ENCODE peak calls at places on chromosomes 16 and 17, in ten cellular contexts. One of them, this sample, is unnamed. For H3K4me1, the result is how much of the 10 kb centered on the place peaks cover.

GRCh38 chr16:70391881-70392481 is 45.3 kb downstream of the DDX19A start:
- DNase-seq in lower lobe of right lung: no peak
- DNase-seq in ascending aorta: no peak
- DNase-seq in heart left ventricle: peak
- DNase-seq in fibroblast of lung: peak
- DNase-seq in A673: no peak
- DNase-seq in SJSA1: peak
- DNase-seq in breast epithelium: no peak
- DNase-seq in heart right ventricle: peak
- DNase-seq in cardiac muscle cell: no peak
- DNase-seq in this sample: peak

GRCh38 chr16:65071371-65072311 is 50.2 kb downstream of the CDH11 start:
- DNase-seq in ascending aorta: peak
- DNase-seq in heart left ventricle: peak
- DNase-seq in lower lobe of right lung: no peak
- DNase-seq in SJSA1: peak
- DNase-seq in heart right ventricle: peak
- DNase-seq in cardiac muscle cell: no peak
- DNase-seq in A673: no peak
- DNase-seq in breast epithelium: no peak
- DNase-seq in fibroblast of lung: peak
- DNase-seq in this sample: peak

GRCh38 chr16:87580855-87581261 is 21.4 kb upstream of the JPH3 start:
- DNase-seq in cardiac muscle cell: no peak
- DNase-seq in heart left ventricle: no peak
- DNase-seq in fibroblast of lung: peak
- DNase-seq in A673: peak
- DNase-seq in breast epithelium: no peak
- DNase-seq in heart right ventricle: no peak
- DNase-seq in lower lobe of right lung: no peak
- DNase-seq in SJSA1: peak
- DNase-seq in ascending aorta: no peak
- DNase-seq in this sample: no peak

GRCh38 chr17:59607817-59608403 is 11.8 kb upstream of the CLTC start:
- DNase-seq in breast epithelium: no peak
- DNase-seq in lower lobe of right lung: no peak
- DNase-seq in heart left ventricle: no peak
- DNase-seq in ascending aorta: no peak
- DNase-seq in fibroblast of lung: no peak
- DNase-seq in heart right ventricle: no peak
- DNase-seq in cardiac muscle cell: peak
- DNase-seq in SJSA1: no peak
- DNase-seq in A673: peak
- DNase-seq in this sample: no peak

GRCh38 chr16:52123063-52123839 is 423.7 kb downstream of the TOX3 start:
- DNase-seq in A673: peak
- DNase-seq in fibroblast of lung: no peak
- DNase-seq in breast epithelium: no peak
- DNase-seq in lower lobe of right lung: no peak
- DNase-seq in SJSA1: no peak
- DNase-seq in cardiac muscle cell: no peak
- DNase-seq in heart right ventricle: no peak
- DNase-seq in ascending aorta: no peak
- DNase-seq in heart left ventricle: no peak
- DNase-seq in this sample: no peak

GRCh38 chr17:34252138-34252889 is 2.8 kb upstream of the CCL2 start:
- DNase-seq in SJSA1: peak
- DNase-seq in fibroblast of lung: peak
- DNase-seq in heart right ventricle: peak
- DNase-seq in heart left ventricle: peak
- DNase-seq in breast epithelium: peak
- DNase-seq in lower lobe of right lung: peak
- DNase-seq in ascending aorta: peak
- DNase-seq in A673: no peak
- DNase-seq in cardiac muscle cell: peak
- DNase-seq in this sample: peak

GRCh38 chr17:13909901-13910519 is 159.3 kb upstream of the COX10 start:
- DNase-seq in A673: no peak
- DNase-seq in lower lobe of right lung: no peak
- DNase-seq in SJSA1: no peak
- DNase-seq in fibroblast of lung: no peak
- DNase-seq in cardiac muscle cell: no peak
- DNase-seq in ascending aorta: no peak
- DNase-seq in breast epithelium: no peak
- DNase-seq in heart right ventricle: no peak
- DNase-seq in heart left ventricle: no peak
- DNase-seq in this sample: no peak

GRCh38 chr17:58680038-58680369 is 11.8 kb downstream of the TEX14 start:
- DNase-seq in lower lobe of right lung: no peak
- DNase-seq in fibroblast of lung: no peak
- DNase-seq in ascending aorta: no peak
- DNase-seq in A673: no peak
- DNase-seq in cardiac muscle cell: no peak
- DNase-seq in heart right ventricle: no peak
- DNase-seq in heart left ventricle: no peak
- DNase-seq in SJSA1: no peak
- DNase-seq in breast epithelium: no peak
- DNase-seq in this sample: no peak

GRCh38 chr16:3183445-3184139 is 4.4 kb upstream of the OR1F1 start:
- DNase-seq in cardiac muscle cell: no peak
- DNase-seq in A673: no peak
- DNase-seq in heart right ventricle: no peak
- DNase-seq in ascending aorta: no peak
- DNase-seq in lower lobe of right lung: no peak
- DNase-seq in fibroblast of lung: peak
- DNase-seq in SJSA1: no peak
- DNase-seq in heart left ventricle: no peak
- DNase-seq in breast epithelium: no peak
- DNase-seq in this sample: no peak

GRCh38 chr17:7634384-7634783 is 4.4 kb downstream of the SHBG start:
- DNase-seq in lower lobe of right lung: no peak
- DNase-seq in heart left ventricle: peak
- DNase-seq in heart right ventricle: peak
- DNase-seq in breast epithelium: no peak
- DNase-seq in cardiac muscle cell: peak
- DNase-seq in A673: peak
- DNase-seq in SJSA1: no peak
- DNase-seq in fibroblast of lung: peak
- DNase-seq in ascending aorta: no peak
- DNase-seq in this sample: peak

GRCh38 chr17:33674685-33675084 is 381.6 kb upstream of the ASIC2 start:
- DNase-seq in A673: peak
- DNase-seq in ascending aorta: no peak
- DNase-seq in breast epithelium: peak
- DNase-seq in SJSA1: peak
- DNase-seq in lower lobe of right lung: peak
- DNase-seq in fibroblast of lung: peak
- DNase-seq in heart right ventricle: peak
- DNase-seq in cardiac muscle cell: peak
- DNase-seq in heart left ventricle: peak
- DNase-seq in this sample: no peak

GRCh38 chr17:49993423-49994037 is 1.5 kb downstream of the DLX3 start:
- DNase-seq in breast epithelium: no peak
- DNase-seq in ascending aorta: no peak
- DNase-seq in cardiac muscle cell: peak
- DNase-seq in SJSA1: no peak
- DNase-seq in fibroblast of lung: peak
- DNase-seq in A673: no peak
- DNase-seq in lower lobe of right lung: peak
- DNase-seq in heart right ventricle: no peak
- DNase-seq in heart left ventricle: no peak
- DNase-seq in this sample: peak

GRCh38 chr17:45984368-45984767 is 14.7 kb upstream of the STH start:
- DNase-seq in heart right ventricle: no peak
- DNase-seq in cardiac muscle cell: no peak
- DNase-seq in lower lobe of right lung: no peak
- DNase-seq in breast epithelium: no peak
- DNase-seq in ascending aorta: no peak
- DNase-seq in A673: peak
- DNase-seq in heart left ventricle: peak
- DNase-seq in SJSA1: no peak
- DNase-seq in fibroblast of lung: no peak
- DNase-seq in this sample: no peak

GRCh38 chr16:87608400-87608985 is 6.2 kb downstream of the JPH3 start:
- DNase-seq in cardiac muscle cell: peak
- DNase-seq in breast epithelium: no peak
- DNase-seq in ascending aorta: no peak
- DNase-seq in fibroblast of lung: peak
- DNase-seq in heart right ventricle: peak
- DNase-seq in lower lobe of right lung: no peak
- DNase-seq in A673: peak
- DNase-seq in heart left ventricle: peak
- DNase-seq in SJSA1: peak
- DNase-seq in this sample: peak

DNA sequence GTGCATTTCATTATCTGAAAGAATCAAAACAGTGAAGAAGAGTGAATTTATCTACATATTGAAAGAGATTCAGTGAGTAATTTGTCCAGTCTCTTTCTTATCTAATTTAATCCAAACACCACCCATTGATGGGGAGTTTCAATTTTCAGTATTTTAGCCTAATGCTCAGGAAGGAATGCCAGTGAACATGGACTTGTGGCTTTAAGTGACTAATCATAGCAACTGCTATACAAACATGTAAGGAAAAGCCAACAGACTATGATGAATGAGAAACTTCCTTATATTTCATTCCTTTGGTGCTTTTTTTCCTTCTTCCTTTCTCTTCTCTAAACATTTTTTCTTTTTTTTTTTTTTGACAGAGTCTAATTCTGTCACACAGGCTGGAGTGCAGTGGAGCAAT is 885.8 kb downstream of the KCNJ2 start:
- DNase-seq in A673: no peak
- DNase-seq in heart left ventricle: no peak
- DNase-seq in ascending aorta: no peak
- DNase-seq in SJSA1: no peak
- DNase-seq in fibroblast of lung: peak
- DNase-seq in lower lobe of right lung: no peak
- DNase-seq in cardiac muscle cell: no peak
- DNase-seq in heart right ventricle: no peak
- DNase-seq in breast epithelium: no peak
- DNase-seq in this sample: no peak
- H3K27ac ChIP-seq in A673: no peak
- H3K27ac ChIP-seq in heart left ventricle: no peak
- H3K27ac ChIP-seq in ascending aorta: no peak
- H3K27ac ChIP-seq in SJSA1: no peak
- H3K27ac ChIP-seq in fibroblast of lung: no peak
- H3K27ac ChIP-seq in lower lobe of right lung: no peak
- H3K27ac ChIP-seq in cardiac muscle cell: no peak
- H3K27ac ChIP-seq in heart right ventricle: no peak
- H3K27ac ChIP-seq in breast epithelium: no peak
- H3K27ac ChIP-seq in this sample: no peak

DNA sequence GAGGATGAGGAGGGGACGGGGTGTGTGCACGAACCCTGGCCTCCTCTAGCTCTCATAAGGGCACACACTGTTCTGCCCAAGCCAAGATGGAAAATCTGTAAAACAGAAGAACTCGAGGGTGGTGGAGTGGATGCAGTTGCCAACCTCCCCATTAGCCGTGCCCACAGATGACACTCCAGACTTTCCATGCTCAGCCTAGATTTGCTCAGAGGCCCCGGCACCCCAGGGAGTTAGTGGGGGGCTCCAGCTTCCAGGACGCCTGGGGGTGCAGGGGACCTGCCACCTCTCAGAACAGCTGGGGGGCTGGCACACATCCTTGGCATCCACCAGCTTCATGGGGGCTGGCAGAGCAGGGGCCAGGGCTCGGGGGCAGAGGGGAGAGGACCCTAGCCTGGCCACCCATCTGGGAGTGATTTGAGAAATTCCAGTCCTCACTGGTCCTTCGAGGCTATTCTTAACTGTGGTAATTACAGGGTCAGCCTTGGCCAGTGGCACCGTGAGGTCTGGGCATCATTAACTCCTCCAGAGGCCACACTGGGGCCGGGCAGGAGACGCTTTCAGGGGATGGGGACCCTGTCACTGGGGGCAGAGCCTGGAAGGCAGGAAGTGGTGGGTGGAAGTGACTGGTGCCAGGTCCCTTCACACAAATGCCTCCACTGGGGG is 14.3 kb downstream of the VASN start:
- DNase-seq in SJSA1: peak
- DNase-seq in breast epithelium: no peak
- DNase-seq in heart right ventricle: no peak
- DNase-seq in fibroblast of lung: no peak
- DNase-seq in lower lobe of right lung: no peak
- DNase-seq in heart left ventricle: no peak
- DNase-seq in ascending aorta: no peak
- DNase-seq in cardiac muscle cell: no peak
- DNase-seq in A673: no peak
- DNase-seq in this sample: no peak
- H3K4me3 ChIP-seq in SJSA1: no peak
- H3K4me3 ChIP-seq in breast epithelium: no peak
- H3K4me3 ChIP-seq in heart right ventricle: no peak
- H3K4me3 ChIP-seq in fibroblast of lung: no peak
- H3K4me3 ChIP-seq in lower lobe of right lung: no peak
- H3K4me3 ChIP-seq in heart left ventricle: no peak
- H3K4me3 ChIP-seq in ascending aorta: no peak
- H3K4me3 ChIP-seq in cardiac muscle cell: no peak
- H3K4me3 ChIP-seq in A673: no peak
- H3K4me3 ChIP-seq in this sample: no peak

DNA sequence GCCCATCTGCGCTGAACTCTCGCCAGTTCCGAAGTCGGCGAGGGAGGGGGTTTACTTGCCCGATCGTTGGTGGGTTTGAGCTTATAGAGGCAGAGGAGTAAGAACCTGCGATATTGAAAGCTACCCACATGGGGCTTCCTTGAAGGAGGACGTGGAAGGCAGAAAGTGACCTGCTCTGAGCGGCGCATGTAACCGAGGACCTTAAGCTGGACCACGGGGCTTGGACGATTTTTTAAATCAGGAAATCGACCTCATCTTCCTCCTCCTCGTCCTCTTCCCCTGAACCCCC is 2.0 kb downstream of the PRAC2 start:
- DNase-seq in heart left ventricle: no peak
- DNase-seq in ascending aorta: no peak
- DNase-seq in fibroblast of lung: no peak
- DNase-seq in lower lobe of right lung: no peak
- DNase-seq in cardiac muscle cell: no peak
- DNase-seq in heart right ventricle: no peak
- DNase-seq in A673: peak
- DNase-seq in SJSA1: no peak
- DNase-seq in breast epithelium: no peak
- DNase-seq in this sample: no peak
- H3K4me1 ChIP-seq in heart left ventricle: under half
- H3K4me1 ChIP-seq in ascending aorta: under half
- H3K4me1 ChIP-seq in fibroblast of lung: under half
- H3K4me1 ChIP-seq in lower lobe of right lung: under half
- H3K4me1 ChIP-seq in cardiac muscle cell: under half
- H3K4me1 ChIP-seq in heart right ventricle: under half
- H3K4me1 ChIP-seq in A673: under half
- H3K4me1 ChIP-seq in SJSA1: under half
- H3K4me1 ChIP-seq in breast epithelium: under half
- H3K4me1 ChIP-seq in this sample: under half

DNA sequence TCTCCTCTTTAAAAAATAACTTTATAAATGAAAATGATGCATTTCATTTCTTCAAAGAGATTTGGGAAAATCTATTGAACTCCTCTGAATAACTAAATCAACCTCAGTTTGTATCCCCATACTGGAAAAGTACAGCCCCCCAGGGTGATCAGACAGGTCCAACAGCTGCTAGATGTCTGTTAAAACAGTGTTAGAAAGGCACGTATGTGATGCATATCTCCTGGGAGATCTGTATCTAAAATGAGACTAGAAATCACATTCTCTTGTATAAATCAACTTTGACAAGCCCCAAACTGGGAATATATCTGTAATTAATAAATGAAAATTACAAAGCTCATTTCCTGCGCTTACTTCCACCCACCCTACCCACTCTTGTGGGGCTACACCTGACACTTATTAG is 3.8 kb upstream of the KIF2B start:
- DNase-seq in cardiac muscle cell: no peak
- DNase-seq in SJSA1: no peak
- DNase-seq in lower lobe of right lung: no peak
- DNase-seq in ascending aorta: no peak
- DNase-seq in heart left ventricle: no peak
- DNase-seq in heart right ventricle: no peak
- DNase-seq in A673: no peak
- DNase-seq in fibroblast of lung: no peak
- DNase-seq in breast epithelium: no peak
- DNase-seq in this sample: no peak
- H3K27ac ChIP-seq in cardiac muscle cell: no peak
- H3K27ac ChIP-seq in SJSA1: no peak
- H3K27ac ChIP-seq in lower lobe of right lung: no peak
- H3K27ac ChIP-seq in ascending aorta: no peak
- H3K27ac ChIP-seq in heart left ventricle: no peak
- H3K27ac ChIP-seq in heart right ventricle: no peak
- H3K27ac ChIP-seq in A673: no peak
- H3K27ac ChIP-seq in fibroblast of lung: no peak
- H3K27ac ChIP-seq in breast epithelium: no peak
- H3K27ac ChIP-seq in this sample: no peak